ENCODE peak calls at places on chromosome 1, in six cellular contexts. G is stimulated activated CD4-positive, alpha-beta T cell treated with anti-CD3 and anti-CD28 coated beads, Interleukin-1b, Interleukin-23, amount 100 ng/mL, for 24 hours; U is NCI-H524; I is iPS-NIHi11; A is HL-60; J is activated CD8-positive, alpha-beta memory T cell treated with anti-CD3 and anti-CD28 coated beads, Interleukin-2, amount 10 ng/mL, durations not matched to agents 7 days and 5 days. H is an unnamed sample.

GRCh38 chr1:165924096-165924495 is 96.7 kb downstream of the UCK2 start:
- DNase-seq in G (no peak), I (no peak), U (no peak), A (no peak), J (no peak), H (no peak)

GRCh38 chr1:172638885-172639831 is 19.7 kb upstream of the FASLG start:
- DNase-seq in J (peak), G (no peak), I (no peak), A (no peak), U (no peak), H (no peak)

GRCh38 chr1:155974208-155975165 is 3.9 kb downstream of the ARHGEF2 start:
- DNase-seq in G (no peak), J (no peak), A (no peak), I (no peak), U (peak), H (no peak)

GRCh38 chr1:236089046-236089773 is 24.3 kb upstream of the NID1 start:
- DNase-seq in A (no peak), J (no peak), U (no peak), G (no peak), I (no peak), H (no peak)

GRCh38 chr1:183783896-183784637 is 20.9 kb upstream of the RGL1 start:
- DNase-seq in U (peak), A (no peak), J (no peak), I (no peak), G (no peak), H (no peak)

GRCh38 chr1:197198333-197198732 is 51.9 kb upstream of the ASPM start:
- DNase-seq in G (no peak), U (no peak), I (no peak), A (no peak), J (no peak), H (no peak)

GRCh38 chr1:58155418-58156123 is 391.0 kb downstream of the OMA1 start:
- DNase-seq in J (no peak), I (peak), A (peak), G (no peak), U (peak), H (no peak)

GRCh38 chr1:60280256-60280655 is 206.7 kb upstream of the C1orf87 start:
- DNase-seq in J (no peak), A (no peak), I (no peak), U (peak), G (no peak), H (no peak)

GRCh38 chr1:8122160-8122476 is 96.0 kb upstream of the ERRFI1 start:
- DNase-seq in G (no peak), U (no peak), J (no peak), A (no peak), I (no peak), H (no peak)

GRCh38 chr1:19369396-19370090 is 57.4 kb downstream of the SLC66A1 start:
- DNase-seq in A (no peak), I (no peak), G (no peak), J (no peak), U (no peak), H (no peak)

GRCh38 chr1:114103992-114104391 is 49.7 kb downstream of the SYT6 start:
- DNase-seq in G (no peak), A (no peak), I (no peak), U (no peak), J (no peak), H (no peak)

GRCh38 chr1:117339866-117340357 is 27.3 kb upstream of the MAN1A2 start:
- DNase-seq in J (no peak), G (no peak), U (no peak), A (peak), I (peak), H (no peak)

GRCh38 chr1:3275471-3276340 is 178.8 kb upstream of the ARHGEF16 start:
- DNase-seq in A (no peak), U (no peak), I (no peak), G (no peak), J (no peak), H (no peak)

GRCh38 chr1:111280267-111280666 is 10.4 kb upstream of the CHIA start:
- DNase-seq in G (no peak), I (no peak), J (no peak), A (no peak), U (no peak), H (no peak)

GRCh38 chr1:157369808-157370521 is 182.3 kb downstream of the FCRL5 start:
- DNase-seq in G (peak), J (peak), A (no peak), I (peak), U (peak), H (no peak)

GRCh38 chr1:181398544-181398943 is 84.8 kb upstream of the CACNA1E start:
- DNase-seq in I (no peak), U (no peak), A (no peak), G (no peak), J (peak), H (no peak)

GRCh38 chr1:9349331-9349851 is 56.7 kb downstream of the SPSB1 start:
- DNase-seq in U (no peak), I (no peak), G (no peak), A (no peak), J (no peak), H (no peak)

GRCh38 chr1:234604726-234605492 is 5.1 kb downstream of the IRF2BP2 start:
- DNase-seq in G (no peak), U (no peak), J (no peak), I (no peak), A (peak), H (peak)

GRCh38 chr1:110478241-110478640 is 27.3 kb downstream of the PROK1 start:
- DNase-seq in U (no peak), J (no peak), G (no peak), I (no peak), A (no peak), H (no peak)

GRCh38 chr1:91689586-91690481 is 189.2 kb downstream of the CDC7 start:
- DNase-seq in U (no peak), I (no peak), G (no peak), A (no peak), J (no peak), H (no peak)

GRCh38 chr1:59072017-59072947 is 224.6 kb upstream of the FGGY start:
- DNase-seq in I (no peak), U (peak), G (no peak), A (no peak), J (no peak), H (no peak)

H was measured in GF-D8.